ENCODE peak calls at places on chromosomes 12 and 14, in six cellular contexts. U, Z, Q, O, J and N are unnamed samples.

GRCh38 chr12:125057708-125058107 is 7.5 kb upstream of the AACS start:
- DNase-seq in U (no peak), Z (no peak), Q (no peak), O (no peak), J (no peak), N (no peak)

GRCh38 chr12:16330554-16330953 is 16.9 kb upstream of the MGST1 start:
- DNase-seq in U (no peak), Z (peak; percentile 99), Q (no peak), O (no peak), J (no peak), N (no peak)

GRCh38 chr12:211142-211465 is 2.9 kb downstream of the SLC6A12 start:
- DNase-seq in U (no peak), Z (no peak), Q (no peak), O (no peak), J (no peak), N (no peak)

GRCh38 chr14:101834387-101835165 is 73.1 kb downstream of the PPP2R5C start:
- DNase-seq in U (no peak), Z (no peak), Q (no peak), O (no peak), J (no peak), N (peak; percentile 22)

GRCh38 chr12:112584266-112584722 is 165.5 kb downstream of the PTPN11 start:
- DNase-seq in U (no peak), Z (no peak), Q (no peak), O (no peak), J (no peak), N (no peak)

GRCh38 chr14:99657645-99658155 is 12.8 kb downstream of the HHIPL1 start:
- DNase-seq in U (no peak), Z (no peak), Q (no peak), O (no peak), J (no peak), N (no peak)

GRCh38 chr12:121801601-121802484 is 2.0 kb upstream of the SETD1B start:
- DNase-seq in U (no peak), Z (peak; percentile 51), Q (no peak), O (no peak), J (no peak), N (no peak)

GRCh38 chr12:93376436-93377251 is 1.1 kb upstream of the NUDT4 start:
- DNase-seq in U (no peak), Z (no peak), Q (no peak), O (no peak), J (no peak), N (no peak)

GRCh38 chr14:60508707-60509437 is at the start of gene SIX6:
- DNase-seq in U (no peak), Z (peak; percentile 90), Q (no peak), O (peak; percentile 68), J (no peak), N (no peak)

GRCh38 chr14:87522575-87522974 is 470.4 kb downstream of the GALC start:
- DNase-seq in U (no peak), Z (no peak), Q (no peak), O (no peak), J (no peak), N (no peak)

GRCh38 chr12:79566452-79566851 is 124.3 kb downstream of the PAWR start:
- DNase-seq in U (no peak), Z (no peak), Q (no peak), O (no peak), J (no peak), N (no peak)

GRCh38 chr12:96093543-96094196 is 58.3 kb upstream of the LTA4H start:
- DNase-seq in U (no peak), Z (no peak), Q (no peak), O (no peak), J (no peak), N (no peak)

GRCh38 chr12:224330-224729 is 10.4 kb upstream of the SLC6A12 start:
- DNase-seq in U (no peak), Z (no peak), Q (no peak), O (no peak), J (no peak), N (no peak)

GRCh38 chr12:130818381-130819247 is 20.4 kb downstream of the STX2 start:
- DNase-seq in U (peak; percentile 79), Z (no peak), Q (peak; percentile 50), O (peak; percentile 88), J (peak; percentile 68), N (peak; percentile 18)

GRCh38 chr12:6182279-6182898 is 17.8 kb upstream of the CD9 start:
- DNase-seq in U (no peak), Z (no peak), Q (no peak), O (no peak), J (no peak), N (peak; percentile 83)

GRCh38 chr12:58310368-58310767 is 369.0 kb downstream of the ATP23 start:
- DNase-seq in U (no peak), Z (no peak), Q (no peak), O (no peak), J (no peak), N (peak; percentile 56)

GRCh38 chr12:50192908-50193307 is 25.7 kb upstream of the CERS5 start:
- DNase-seq in U (no peak), Z (no peak), Q (no peak), O (no peak), J (no peak), N (no peak)

GRCh38 chr14:53152627-53152908 is 555 bp downstream of the DDHD1 start:
- DNase-seq in U (peak; percentile 16), Z (peak; percentile 78), Q (no peak), O (no peak), J (no peak), N (no peak)

GRCh38 chr14:53217283-53217994 is 64.3 kb upstream of the DDHD1 start:
- DNase-seq in U (peak; percentile 34), Z (peak; percentile 50), Q (peak; percentile 50), O (peak; percentile 75), J (peak; percentile 55), N (peak; percentile 34)

GRCh38 chr12:57694459-57695019 is 607 bp downstream of the OS9 start:
- DNase-seq in U (no peak), Z (peak; percentile 3), Q (no peak), O (peak; percentile 25), J (no peak), N (no peak)

GRCh38 chr12:66438601-66439000 is 136.3 kb downstream of the HELB start:
- DNase-seq in U (no peak), Z (no peak), Q (no peak), O (no peak), J (no peak), N (peak; percentile 8)

GRCh38 chr14:76056128-76056527 is 70.6 kb downstream of the IFT43 start:
- DNase-seq in U (no peak), Z (no peak), Q (no peak), O (no peak), J (no peak), N (no peak)

GRCh38 chr14:77508876-77509275 is 10.3 kb upstream of the ISM2 start:
- DNase-seq in U (no peak), Z (no peak), Q (no peak), O (no peak), J (no peak), N (no peak)

GRCh38 chr12:110100315-110100970 is 23.7 kb upstream of the IFT81 start:
- DNase-seq in U (peak; percentile 9), Z (peak; percentile 52), Q (peak; percentile 32), O (peak; percentile 66), J (peak; percentile 34), N (peak; percentile 68)

GRCh38 chr12:6363330-6364036 is 11.9 kb downstream of the SCNN1A start:
- DNase-seq in U (peak; percentile 44), Z (no peak), Q (peak; percentile 53), O (peak; percentile 73), J (peak; percentile 54), N (no peak)

GRCh38 chr14:50469982-50470381 is 62.4 kb downstream of the MAP4K5 start:
- DNase-seq in U (no peak), Z (no peak), Q (no peak), O (no peak), J (no peak), N (no peak)

GRCh38 chr12:116591608-116592115 is 32.5 kb downstream of the MAP1LC3B2 start:
- DNase-seq in U (no peak), Z (no peak), Q (no peak), O (no peak), J (no peak), N (peak; percentile 79)

GRCh38 chr12:111174283-111175108 is 194.4 kb downstream of the PHETA1 start:
- DNase-seq in U (no peak), Z (no peak), Q (no peak), O (no peak), J (no peak), N (no peak)

GRCh38 chr14:97771340-97772045 is 974.3 kb downstream of the VRK1 start:
- DNase-seq in U (no peak), Z (no peak), Q (no peak), O (no peak), J (no peak), N (no peak)

GRCh38 chr14:23910081-23910875 is 43.3 kb upstream of the DHRS4 start:
- DNase-seq in U (no peak), Z (peak; percentile 46), Q (no peak), O (peak; percentile 75), J (no peak), N (peak; percentile 18)

GRCh38 chr14:96239759-96240158 is 16.3 kb upstream of the BDKRB1 start:
- DNase-seq in U (no peak), Z (no peak), Q (no peak), O (no peak), J (no peak), N (no peak)